ENCODE peak calls at places on chromosomes 13 and 19, in nine cellular contexts. G, U, Q, D, W, M, I, C and L are unnamed samples.

GRCh38 chr13:101515504-101515903 is 63.0 kb downstream of the ITGBL1 start:
- DNase-seq in M (no peak), D (no peak), Q (no peak), C (no peak), I (no peak), U (no peak), G (no peak), W (no peak), L (no peak)

GRCh38 chr19:41699968-41700323 is 8.5 kb upstream of the CEACAM5 start:
- DNase-seq in W (no peak), M (no peak), Q (no peak), G (no peak), D (no peak), C (no peak), I (no peak), U (no peak), L (no peak)

GRCh38 chr19:50658438-50659317 is 9.4 kb downstream of the C19orf81 start:
- DNase-seq in I (peak; percentile 49), U (peak; percentile 96), G (peak; percentile 40), C (peak; percentile 82), W (peak; percentile 29), M (no peak), Q (no peak), D (peak; percentile 67), L (peak; percentile 6)

GRCh38 chr13:73893833-73894232 is 240.4 kb downstream of the KLF12 start:
- DNase-seq in U (no peak), W (no peak), G (no peak), M (no peak), Q (no peak), D (no peak), I (no peak), C (no peak), L (no peak)

GRCh38 chr13:26202365-26202972 is 19.6 kb downstream of the RNF6 start:
- DNase-seq in G (peak; percentile 71), Q (no peak), U (no peak), C (peak; percentile 58), W (no peak), D (no peak), M (no peak), I (peak; percentile 35), L (no peak)

GRCh38 chr19:10408511-10409291 is 5.4 kb upstream of the CDC37 start:
- DNase-seq in W (no peak), U (no peak), I (no peak), D (no peak), G (no peak), Q (no peak), M (no peak), C (no peak), L (no peak)

GRCh38 chr19:3986260-3987041 is 1.2 kb upstream of the EEF2 start:
- DNase-seq in D (no peak), W (peak; percentile 68), I (peak; percentile 80), G (peak; percentile 84), C (peak; percentile 88), M (peak; percentile 67), Q (no peak), U (peak; percentile 78), L (peak; percentile 85)

GRCh38 chr13:70162141-70162540 is 53.9 kb upstream of the KLHL1 start:
- DNase-seq in Q (no peak), I (no peak), C (no peak), D (no peak), W (no peak), U (peak; percentile 83), M (no peak), G (no peak), L (peak; percentile 48)

GRCh38 chr13:59458908-59459579 is 704.7 kb downstream of the DIAPH3 start:
- DNase-seq in Q (peak; percentile 44), C (peak; percentile 87), U (no peak), D (no peak), G (peak; percentile 20), W (peak; percentile 79), M (no peak), I (peak; percentile 33), L (peak; percentile 26)

GRCh38 chr13:75195479-75196111 is 286.4 kb downstream of the TBC1D4 start:
- DNase-seq in W (peak; percentile 50), U (no peak), I (no peak), D (no peak), Q (no peak), M (no peak), C (peak; percentile 73), G (no peak), L (no peak)

GRCh38 chr13:49985129-49985528 is 11.7 kb upstream of the TRIM13 start:
- DNase-seq in G (no peak), I (no peak), Q (no peak), U (no peak), W (no peak), M (no peak), C (no peak), D (peak; percentile 67), L (no peak)

GRCh38 chr19:55877211-55877610 is 40.9 kb downstream of the NLRP4 start:
- DNase-seq in M (no peak), I (no peak), D (no peak), Q (no peak), U (no peak), G (no peak), W (no peak), C (no peak), L (no peak)

GRCh38 chr13:23960566-23961156 is 63.4 kb upstream of the C1QTNF9B start:
- DNase-seq in U (peak; percentile 75), C (peak; percentile 68), G (peak; percentile 61), D (no peak), W (peak; percentile 46), Q (no peak), M (peak; percentile 70), I (peak; percentile 43), L (peak; percentile 71)

GRCh38 chr13:27463500-27463899 is 13.1 kb upstream of the MTIF3 start:
- DNase-seq in D (no peak), U (no peak), I (no peak), M (no peak), G (no peak), C (no peak), W (no peak), Q (no peak), L (no peak)

GRCh38 chr19:45615795-45616708 is 14.0 kb upstream of the GPR4 start:
- DNase-seq in Q (peak; percentile 69), W (peak; percentile 59), U (peak; percentile 98), C (peak; percentile 93), M (peak; percentile 78), G (peak; percentile 79), D (peak; percentile 69), I (peak; percentile 66), L (peak; percentile 97)

GRCh38 chr13:31794452-31794851 is 55.1 kb downstream of the RXFP2 start:
- DNase-seq in W (no peak), G (no peak), Q (no peak), I (peak; percentile 7), D (no peak), U (no peak), C (peak; percentile 77), M (no peak), L (no peak)

GRCh38 chr13:49419292-49419691 is 24.6 kb downstream of the CAB39L start:
- DNase-seq in C (peak; percentile 6), D (no peak), I (no peak), M (no peak), U (no peak), Q (no peak), W (peak; percentile 42), G (no peak), L (no peak)

DNA sequence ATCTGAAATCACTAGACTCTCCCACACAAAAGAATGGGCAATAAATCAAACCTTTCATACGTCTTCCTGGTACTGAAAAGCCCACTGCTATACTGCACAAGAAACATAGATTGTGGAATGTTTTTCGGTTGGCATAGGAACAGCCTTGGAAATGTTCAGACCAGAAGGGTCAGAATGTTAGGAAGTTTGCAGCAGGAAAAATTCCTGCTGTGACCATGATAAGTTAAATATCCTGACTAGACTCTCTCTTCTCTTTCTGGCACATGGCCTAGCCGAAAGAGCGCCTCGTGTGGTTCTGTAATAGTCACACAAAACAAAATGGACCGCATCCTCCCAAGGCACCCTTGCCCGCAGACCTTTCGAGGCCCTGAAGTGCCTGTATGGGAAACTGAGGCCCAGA is 427.2 kb downstream of the COG6 start:
- DNase-seq in Q (peak; percentile 12), C (peak; percentile 96), D (no peak), G (peak; percentile 74), U (no peak), M (no peak), I (no peak), W (peak; percentile 84), L (no peak)
- TF ChIP-seq CTCF in Q (no peak), C (no peak), D (no peak), G (peak; percentile 17), U (peak; percentile 59), M (no peak), I (no peak), W (peak; percentile 59), L (no peak)

DNA sequence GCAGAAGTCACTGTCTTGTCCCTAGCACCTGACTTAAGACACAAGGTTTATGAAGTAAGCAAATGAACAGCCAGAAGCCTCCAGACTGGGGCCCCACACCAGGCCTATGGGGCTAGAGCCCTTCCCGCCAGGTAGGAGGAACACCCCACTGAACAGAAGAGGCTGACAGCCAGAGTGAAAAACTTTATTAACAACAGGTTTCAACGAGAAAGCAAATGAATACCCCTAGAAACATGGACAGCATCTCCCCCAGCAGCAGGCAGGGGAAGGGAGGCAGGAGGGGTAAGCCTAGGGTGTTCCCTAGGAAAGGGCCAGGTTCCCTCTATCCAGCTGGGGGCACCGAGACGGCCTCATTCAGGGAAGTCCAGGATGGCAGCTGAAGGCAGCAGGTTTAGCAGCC is 1.3 kb downstream of the WDR83 start:
- DNase-seq in I (no peak), W (no peak), U (no peak), D (no peak), C (no peak), Q (no peak), M (no peak), G (no peak), L (no peak)
- H3K4me3 ChIP-seq in I (peak overlapping the region; percentile 95), W (peak overlapping the region; percentile 96), U (peak overlapping the region; percentile 82), D (peak overlapping the region; percentile 83), C (no peak overlapping the region), Q (no peak overlapping the region), M (peak overlapping the region; percentile 0), G (peak overlapping the region; percentile 94), L (peak overlapping the region; percentile 94)

GRCh38 chr19:47794526-47794925 is 9.8 kb downstream of the TPRX1 start:
- DNase-seq in W (no peak), U (no peak), Q (no peak), D (no peak), M (no peak), I (no peak), G (no peak), C (no peak), L (no peak)
- TF ChIP-seq CTCF in W (peak; percentile 28), U (no peak), Q (no peak), D (no peak), M (no peak), I (no peak), G (no peak), C (no peak), L (no peak)

GRCh38 chr19:6287269-6287885 is 7.6 kb upstream of the MLLT1 start:
- DNase-seq in M (no peak), D (no peak), G (no peak), U (no peak), I (no peak), C (no peak), Q (no peak), W (no peak), L (no peak)

GRCh38 chr19:6292006-6292405 is 12.2 kb upstream of the MLLT1 start:
- DNase-seq in W (no peak), D (no peak), G (no peak), M (no peak), Q (no peak), I (no peak), C (peak; percentile 17), U (no peak), L (no peak)

GRCh38 chr19:6288737-6289136 is 9.0 kb upstream of the MLLT1 start:
- DNase-seq in U (no peak), W (no peak), Q (no peak), D (no peak), G (no peak), I (no peak), C (no peak), M (no peak), L (no peak)

GRCh38 chr19:6286676-6287075 is 6.9 kb upstream of the MLLT1 start:
- DNase-seq in G (no peak), W (no peak), M (no peak), C (no peak), U (no peak), I (no peak), Q (no peak), D (no peak), L (no peak)
- H3K4me3 ChIP-seq in G (no peak overlapping the region), W (no peak overlapping the region), M (no peak overlapping the region), C (no peak overlapping the region), U (no peak overlapping the region), I (no peak overlapping the region), Q (no peak overlapping the region), D (no peak overlapping the region), L (no peak overlapping the region)